ENCODE peak calls at places on chromosomes 6 and 20, in nine cellular contexts. X is PC-9, T is transverse colon, D is SK-N-MC, C is thoracic aorta, G is neuronal stem cell, Z is uterus, O is stomach, E is body of pancreas. S is an unnamed sample.

GRCh38 chr20:47741669-47742345 is 43.5 kb downstream of the SULF2 start:
- DNase-seq in O (no peak), T (no peak), E (no peak), D (no peak), X (no peak), C (no peak), G (no peak), Z (no peak), S (no peak)

GRCh38 chr6:46465294-46466165 is 25.7 kb downstream of the RCAN2 start:
- DNase-seq in E (no peak), Z (no peak), T (no peak), O (no peak), C (no peak), X (no peak), D (no peak), G (no peak), S (no peak)

GRCh38 chr20:23152308-23152892 is 66.3 kb upstream of the CD93 start:
- DNase-seq in X (no peak), G (no peak), Z (peak; percentile 58), T (peak; percentile 49), C (peak; percentile 93), E (peak; percentile 73), D (no peak), O (peak; percentile 49), S (no peak)

GRCh38 chr6:82842721-82843120 is 222.9 kb downstream of the UBE3D start:
- DNase-seq in G (no peak), X (peak; percentile 49), C (no peak), O (no peak), T (no peak), D (no peak), E (no peak), Z (no peak), S (no peak)

GRCh38 chr20:56800088-56800487 is 171.0 kb downstream of the TFAP2C start:
- DNase-seq in E (no peak), D (no peak), O (no peak), C (no peak), T (no peak), G (no peak), X (no peak), Z (no peak), S (no peak)

GRCh38 chr6:25456249-25456648 is 177.1 kb downstream of the CARMIL1 start:
- DNase-seq in Z (no peak), X (no peak), D (no peak), E (no peak), O (no peak), G (no peak), T (no peak), C (no peak), S (no peak)

GRCh38 chr6:139508576-139508975 is 134.1 kb upstream of the CITED2 start:
- DNase-seq in Z (no peak), D (no peak), X (no peak), E (no peak), C (no peak), O (no peak), G (no peak), T (no peak), S (no peak)

GRCh38 chr20:36085686-36086267 is 68.8 kb upstream of the EPB41L1 start:
- DNase-seq in G (no peak), O (peak; percentile 70), X (peak; percentile 96), T (peak; percentile 70), D (no peak), E (peak; percentile 43), Z (no peak), C (no peak), S (peak; percentile 75)

GRCh38 chr6:37934276-37934675 is 114.7 kb downstream of the ZFAND3 start:
- DNase-seq in O (no peak), T (no peak), Z (no peak), G (no peak), X (no peak), D (no peak), E (no peak), C (no peak), S (no peak)

GRCh38 chr6:137497722-137498463 is 3.7 kb upstream of the OLIG3 start:
- DNase-seq in O (no peak), T (no peak), C (no peak), X (no peak), G (peak; percentile 41), Z (no peak), D (no peak), E (no peak), S (no peak)

GRCh38 chr6:5302995-5303622 is 41.8 kb downstream of the FARS2 start:
- DNase-seq in G (peak; percentile 12), T (peak; percentile 55), C (no peak), E (peak; percentile 79), Z (no peak), D (no peak), X (no peak), O (peak; percentile 76), S (peak; percentile 20)

GRCh38 chr20:62408055-62408454 is 970 bp upstream of the CABLES2 start:
- DNase-seq in G (no peak), Z (no peak), C (no peak), E (no peak), X (no peak), T (no peak), O (no peak), D (no peak), S (no peak)

GRCh38 chr6:13700232-13700631 is 11.4 kb downstream of the RANBP9 start:
- DNase-seq in G (no peak), C (no peak), X (no peak), D (no peak), T (no peak), Z (no peak), E (no peak), O (no peak), S (no peak)

GRCh38 chr6:28531479-28532128 is 5.9 kb downstream of the GPX5 start:
- DNase-seq in O (no peak), X (no peak), T (no peak), Z (no peak), E (no peak), D (no peak), C (no peak), G (no peak), S (no peak)

GRCh38 chr20:49508435-49509199 is 26.1 kb upstream of the KCNB1 start:
- DNase-seq in G (peak; percentile 43), T (no peak), Z (no peak), O (no peak), E (peak; percentile 12), X (peak; percentile 33), D (peak; percentile 42), C (no peak), S (no peak)

GRCh38 chr6:85744571-85744970 is 101.9 kb upstream of the SYNCRIP start:
- DNase-seq in T (no peak), O (no peak), C (no peak), X (no peak), D (no peak), Z (no peak), G (no peak), E (no peak), S (no peak)

GRCh38 chr20:1393507-1393882 is 641 bp upstream of the FKBP1A start:
- DNase-seq in C (no peak), G (no peak), X (no peak), T (no peak), E (no peak), D (no peak), Z (no peak), O (no peak), S (no peak)

GRCh38 chr20:1392443-1392692 is 486 bp downstream of the FKBP1A start:
- DNase-seq in Z (no peak), D (no peak), C (no peak), T (peak; percentile 34), G (no peak), X (no peak), E (no peak), O (no peak), S (no peak)

GRCh38 chr20:1392693-1393506 is at the start of gene FKBP1A:
- DNase-seq in C (peak; percentile 52), D (peak; percentile 60), G (peak; percentile 74), Z (peak; percentile 88), O (peak; percentile 95), X (peak; percentile 83), E (peak; percentile 95), T (peak; percentile 93), S (no peak)

GRCh38 chr20:1390552-1391403 is 2.1 kb downstream of the FKBP1A start:
- DNase-seq in C (no peak), G (no peak), T (no peak), E (no peak), D (no peak), O (no peak), X (no peak), Z (no peak), S (no peak)

DNA sequence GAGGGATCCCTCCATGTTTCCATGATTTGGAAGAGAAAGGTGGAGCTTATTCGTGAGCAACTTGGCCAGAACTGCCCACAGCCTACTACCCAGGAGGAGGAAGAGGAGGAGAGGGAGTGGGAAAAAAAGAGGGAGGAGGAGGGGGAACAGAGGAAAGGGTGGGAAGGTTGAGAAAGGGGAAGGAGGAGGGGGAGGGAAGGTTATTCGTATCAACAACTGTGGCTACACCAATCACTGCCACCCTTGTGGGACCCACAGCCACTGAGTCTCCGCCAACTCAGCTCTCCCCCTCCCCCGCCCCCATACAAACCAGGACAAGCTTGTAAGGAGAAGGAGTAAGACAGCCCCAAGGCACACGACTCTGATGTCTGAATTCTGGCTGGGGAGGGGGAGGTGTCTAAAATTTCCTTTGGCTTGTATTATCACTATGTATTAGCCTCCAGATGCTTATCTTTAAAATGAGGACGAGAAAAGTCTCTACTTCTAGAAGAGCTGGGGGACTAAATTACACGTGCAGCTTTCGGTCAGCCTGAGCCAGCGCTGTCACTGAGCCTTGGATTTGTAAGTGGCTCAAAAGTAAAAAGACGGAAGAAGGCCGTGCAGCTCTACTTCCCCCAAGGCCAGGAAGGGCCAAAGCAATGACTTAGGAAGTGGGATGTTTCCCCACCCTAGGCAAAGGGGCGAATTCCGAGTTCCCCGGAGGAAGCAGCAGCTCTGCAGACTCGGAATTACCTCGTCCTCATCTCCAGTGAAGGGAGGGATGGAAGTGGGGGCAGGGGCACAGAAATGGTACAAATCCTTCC is 1.0 kb downstream of the FKBP1A start:
- DNase-seq in C (no peak), O (no peak), E (no peak), D (no peak), T (no peak), Z (no peak), X (no peak), G (no peak), S (no peak)
- H3K27ac ChIP-seq in C (peak overlapping the region; percentile 87), O (peak overlapping the region; percentile 89), E (peak overlapping the region; percentile 19), D (no peak overlapping the region), T (peak overlapping the region; percentile 91), Z (peak overlapping the region; percentile 88), X (peak overlapping the region; percentile 40), G (no peak overlapping the region), S (peak overlapping the region; percentile 67)

GRCh38 chr20:32362924-32363364 is 4.8 kb downstream of the ASXL1 start:
- DNase-seq in X (no peak), G (no peak), O (no peak), Z (no peak), E (no peak), C (no peak), D (no peak), T (no peak), S (no peak)
- H3K27ac ChIP-seq in X (no peak overlapping the region), G (no peak overlapping the region), O (no peak overlapping the region), Z (no peak overlapping the region), E (no peak overlapping the region), C (no peak overlapping the region), D (peak overlapping the region; percentile 85), T (peak overlapping the region; percentile 1), S (no peak overlapping the region)

GRCh38 chr20:1457992-1458391 is 8.7 kb downstream of the NSFL1C start:
- DNase-seq in T (no peak), Z (no peak), O (no peak), X (no peak), G (no peak), E (no peak), C (no peak), D (no peak), S (no peak)
- H3K27ac ChIP-seq in T (no peak overlapping the region), Z (no peak overlapping the region), O (no peak overlapping the region), X (no peak overlapping the region), G (no peak overlapping the region), E (no peak overlapping the region), C (no peak overlapping the region), D (no peak overlapping the region), S (no peak overlapping the region)

GRCh38 chr6:148379966-148380653 is 37.5 kb downstream of the SASH1 start:
- DNase-seq in C (no peak), G (no peak), Z (no peak), T (no peak), D (no peak), E (no peak), O (no peak), X (no peak), S (no peak)
- H3K27ac ChIP-seq in C (peak overlapping the region; percentile 55), G (no peak overlapping the region), Z (no peak overlapping the region), T (no peak overlapping the region), D (no peak overlapping the region), E (no peak overlapping the region), O (no peak overlapping the region), X (no peak overlapping the region), S (no peak overlapping the region)

S was measured in epithelial cell of prostate.